ENCODE peak calls at places on chromosome X, in ten cellular contexts. One of them, this sample, is unnamed.

GRCh38 chrX:77749695-77750094 is 36.3 kb downstream of the ATRX start:
- DNase-seq in stimulated activated CD8-positive, alpha-beta memory T cell treated with anti-CD3 and anti-CD28 coated beads, Interleukin-7, amount 100 ng/mL, for 24 hours: no peak
- DNase-seq in fibroblast of lung: no peak
- DNase-seq in AG08396: no peak
- DNase-seq in iris pigment epithelial cell: peak; percentile 89
- DNase-seq in dermis blood vessel endothelial cell: peak; percentile 26
- DNase-seq in transverse colon: no peak
- DNase-seq in fibroblast of gingiva: peak; percentile 0
- DNase-seq in AG08395: no peak
- DNase-seq in HT-29: no peak
- DNase-seq in this sample: no peak

GRCh38 chrX:55026840-55027239 is 3.9 kb downstream of the ALAS2 start:
- DNase-seq in stimulated activated CD8-positive, alpha-beta memory T cell treated with anti-CD3 and anti-CD28 coated beads, Interleukin-7, amount 100 ng/mL, for 24 hours: no peak
- DNase-seq in fibroblast of lung: no peak
- DNase-seq in AG08396: no peak
- DNase-seq in iris pigment epithelial cell: no peak
- DNase-seq in dermis blood vessel endothelial cell: no peak
- DNase-seq in transverse colon: no peak
- DNase-seq in fibroblast of gingiva: no peak
- DNase-seq in AG08395: no peak
- DNase-seq in HT-29: no peak
- DNase-seq in this sample: no peak

GRCh38 chrX:24148118-24148517 is 1.4 kb upstream of the ZFX start:
- DNase-seq in stimulated activated CD8-positive, alpha-beta memory T cell treated with anti-CD3 and anti-CD28 coated beads, Interleukin-7, amount 100 ng/mL, for 24 hours: no peak
- DNase-seq in fibroblast of lung: no peak
- DNase-seq in AG08396: no peak
- DNase-seq in iris pigment epithelial cell: no peak
- DNase-seq in dermis blood vessel endothelial cell: no peak
- DNase-seq in transverse colon: no peak
- DNase-seq in fibroblast of gingiva: peak; percentile 21
- DNase-seq in AG08395: no peak
- DNase-seq in HT-29: no peak
- DNase-seq in this sample: no peak

GRCh38 chrX:150856101-150856500 is 42.4 kb downstream of the CD99L2 start:
- DNase-seq in stimulated activated CD8-positive, alpha-beta memory T cell treated with anti-CD3 and anti-CD28 coated beads, Interleukin-7, amount 100 ng/mL, for 24 hours: no peak
- DNase-seq in fibroblast of lung: no peak
- DNase-seq in AG08396: no peak
- DNase-seq in iris pigment epithelial cell: peak; percentile 57
- DNase-seq in dermis blood vessel endothelial cell: no peak
- DNase-seq in transverse colon: no peak
- DNase-seq in fibroblast of gingiva: no peak
- DNase-seq in AG08395: no peak
- DNase-seq in HT-29: no peak
- DNase-seq in this sample: no peak

GRCh38 chrX:44958480-44958879 is 85.5 kb downstream of the KDM6A start:
- DNase-seq in stimulated activated CD8-positive, alpha-beta memory T cell treated with anti-CD3 and anti-CD28 coated beads, Interleukin-7, amount 100 ng/mL, for 24 hours: no peak
- DNase-seq in fibroblast of lung: no peak
- DNase-seq in AG08396: no peak
- DNase-seq in iris pigment epithelial cell: no peak
- DNase-seq in dermis blood vessel endothelial cell: no peak
- DNase-seq in transverse colon: no peak
- DNase-seq in fibroblast of gingiva: no peak
- DNase-seq in AG08395: no peak
- DNase-seq in HT-29: no peak
- DNase-seq in this sample: no peak

GRCh38 chrX:49162620-49163019 is at the start of gene MAGIX:
- DNase-seq in stimulated activated CD8-positive, alpha-beta memory T cell treated with anti-CD3 and anti-CD28 coated beads, Interleukin-7, amount 100 ng/mL, for 24 hours: no peak
- DNase-seq in fibroblast of lung: no peak
- DNase-seq in AG08396: no peak
- DNase-seq in iris pigment epithelial cell: no peak
- DNase-seq in dermis blood vessel endothelial cell: no peak
- DNase-seq in transverse colon: no peak
- DNase-seq in fibroblast of gingiva: no peak
- DNase-seq in AG08395: no peak
- DNase-seq in HT-29: no peak
- DNase-seq in this sample: no peak

GRCh38 chrX:134146493-134146892 is 90.5 kb upstream of the CCDC160 start:
- DNase-seq in stimulated activated CD8-positive, alpha-beta memory T cell treated with anti-CD3 and anti-CD28 coated beads, Interleukin-7, amount 100 ng/mL, for 24 hours: no peak
- DNase-seq in fibroblast of lung: no peak
- DNase-seq in AG08396: no peak
- DNase-seq in iris pigment epithelial cell: no peak
- DNase-seq in dermis blood vessel endothelial cell: no peak
- DNase-seq in transverse colon: no peak
- DNase-seq in fibroblast of gingiva: no peak
- DNase-seq in AG08395: no peak
- DNase-seq in HT-29: no peak
- DNase-seq in this sample: no peak

GRCh38 chrX:115642895-115643530 is 82.0 kb downstream of the PLS3 start:
- DNase-seq in stimulated activated CD8-positive, alpha-beta memory T cell treated with anti-CD3 and anti-CD28 coated beads, Interleukin-7, amount 100 ng/mL, for 24 hours: no peak
- DNase-seq in fibroblast of lung: peak; percentile 77
- DNase-seq in AG08396: peak; percentile 35
- DNase-seq in iris pigment epithelial cell: peak; percentile 67
- DNase-seq in dermis blood vessel endothelial cell: peak; percentile 70
- DNase-seq in transverse colon: peak; percentile 14
- DNase-seq in fibroblast of gingiva: peak; percentile 72
- DNase-seq in AG08395: peak; percentile 57
- DNase-seq in HT-29: peak; percentile 68
- DNase-seq in this sample: peak; percentile 38

GRCh38 chrX:110745288-110745687 is 50.3 kb downstream of the CHRDL1 start:
- DNase-seq in stimulated activated CD8-positive, alpha-beta memory T cell treated with anti-CD3 and anti-CD28 coated beads, Interleukin-7, amount 100 ng/mL, for 24 hours: no peak
- DNase-seq in fibroblast of lung: no peak
- DNase-seq in AG08396: no peak
- DNase-seq in iris pigment epithelial cell: no peak
- DNase-seq in dermis blood vessel endothelial cell: no peak
- DNase-seq in transverse colon: no peak
- DNase-seq in fibroblast of gingiva: no peak
- DNase-seq in AG08395: no peak
- DNase-seq in HT-29: no peak
- DNase-seq in this sample: no peak

GRCh38 chrX:87736576-87736975 is 219.0 kb downstream of the KLHL4 start:
- DNase-seq in stimulated activated CD8-positive, alpha-beta memory T cell treated with anti-CD3 and anti-CD28 coated beads, Interleukin-7, amount 100 ng/mL, for 24 hours: no peak
- DNase-seq in fibroblast of lung: no peak
- DNase-seq in AG08396: no peak
- DNase-seq in iris pigment epithelial cell: no peak
- DNase-seq in dermis blood vessel endothelial cell: no peak
- DNase-seq in transverse colon: no peak
- DNase-seq in fibroblast of gingiva: no peak
- DNase-seq in AG08395: no peak
- DNase-seq in HT-29: no peak
- DNase-seq in this sample: no peak

GRCh38 chrX:153460826-153461225 is 9.6 kb downstream of the HAUS7 start:
- DNase-seq in stimulated activated CD8-positive, alpha-beta memory T cell treated with anti-CD3 and anti-CD28 coated beads, Interleukin-7, amount 100 ng/mL, for 24 hours: no peak
- DNase-seq in fibroblast of lung: peak; percentile 48
- DNase-seq in AG08396: peak; percentile 52
- DNase-seq in iris pigment epithelial cell: peak; percentile 54
- DNase-seq in dermis blood vessel endothelial cell: peak; percentile 71
- DNase-seq in transverse colon: peak; percentile 31
- DNase-seq in fibroblast of gingiva: peak; percentile 24
- DNase-seq in AG08395: peak; percentile 52
- DNase-seq in HT-29: peak; percentile 75
- DNase-seq in this sample: peak; percentile 23

GRCh38 chrX:3066555-3066954 is 25.3 kb downstream of the ARSF start:
- DNase-seq in stimulated activated CD8-positive, alpha-beta memory T cell treated with anti-CD3 and anti-CD28 coated beads, Interleukin-7, amount 100 ng/mL, for 24 hours: no peak
- DNase-seq in fibroblast of lung: no peak
- DNase-seq in AG08396: peak; percentile 15
- DNase-seq in iris pigment epithelial cell: peak; percentile 13
- DNase-seq in dermis blood vessel endothelial cell: no peak
- DNase-seq in transverse colon: no peak
- DNase-seq in fibroblast of gingiva: no peak
- DNase-seq in AG08395: peak; percentile 8
- DNase-seq in HT-29: no peak
- DNase-seq in this sample: no peak

GRCh38 chrX:12985336-12985735 is 10.4 kb downstream of the TMSB4X start:
- DNase-seq in stimulated activated CD8-positive, alpha-beta memory T cell treated with anti-CD3 and anti-CD28 coated beads, Interleukin-7, amount 100 ng/mL, for 24 hours: no peak
- DNase-seq in fibroblast of lung: no peak
- DNase-seq in AG08396: no peak
- DNase-seq in iris pigment epithelial cell: no peak
- DNase-seq in dermis blood vessel endothelial cell: no peak
- DNase-seq in transverse colon: no peak
- DNase-seq in fibroblast of gingiva: no peak
- DNase-seq in AG08395: no peak
- DNase-seq in HT-29: no peak
- DNase-seq in this sample: no peak